ENCODE peak calls at places on chromosomes 12 and 14, in six cellular contexts. One of them, this sample, is unnamed.

GRCh38 chr12:58509116-58509885 is 411.0 kb downstream of the LRIG3 start:
- DNase-seq in NB4: peak; percentile 7
- DNase-seq in pancreas: no peak
- DNase-seq in naive thymus-derived CD4-positive, alpha-beta T cell: no peak
- DNase-seq in tibial artery: no peak
- DNase-seq in uterus: no peak
- DNase-seq in this sample: no peak

GRCh38 chr12:58405363-58405762 is 464.0 kb downstream of the ATP23 start:
- DNase-seq in naive thymus-derived CD4-positive, alpha-beta T cell: no peak
- DNase-seq in NB4: no peak
- DNase-seq in uterus: no peak
- DNase-seq in pancreas: no peak
- DNase-seq in tibial artery: no peak
- DNase-seq in this sample: no peak

GRCh38 chr14:51219473-51220448 is 20.3 kb upstream of the TMX1 start:
- DNase-seq in pancreas: no peak
- DNase-seq in tibial artery: no peak
- DNase-seq in naive thymus-derived CD4-positive, alpha-beta T cell: no peak
- DNase-seq in uterus: peak; percentile 25
- DNase-seq in NB4: peak; percentile 45
- DNase-seq in this sample: no peak

GRCh38 chr14:51929156-51929555 is 60.2 kb upstream of the RTRAF start:
- DNase-seq in uterus: no peak
- DNase-seq in tibial artery: no peak
- DNase-seq in naive thymus-derived CD4-positive, alpha-beta T cell: no peak
- DNase-seq in NB4: no peak
- DNase-seq in pancreas: no peak
- DNase-seq in this sample: no peak

GRCh38 chr14:23663711-23664110 is 27.5 kb downstream of the DHRS2 start:
- DNase-seq in pancreas: no peak
- DNase-seq in uterus: no peak
- DNase-seq in tibial artery: no peak
- DNase-seq in NB4: no peak
- DNase-seq in naive thymus-derived CD4-positive, alpha-beta T cell: no peak
- DNase-seq in this sample: no peak

GRCh38 chr14:35333797-35334743 is 41.9 kb downstream of the PSMA6 start:
- DNase-seq in naive thymus-derived CD4-positive, alpha-beta T cell: no peak
- DNase-seq in uterus: no peak
- DNase-seq in NB4: peak; percentile 53
- DNase-seq in pancreas: no peak
- DNase-seq in tibial artery: no peak
- DNase-seq in this sample: no peak

GRCh38 chr14:66196670-66197069 is 289.5 kb upstream of the CCDC196 start:
- DNase-seq in pancreas: no peak
- DNase-seq in naive thymus-derived CD4-positive, alpha-beta T cell: no peak
- DNase-seq in tibial artery: no peak
- DNase-seq in NB4: no peak
- DNase-seq in uterus: no peak
- DNase-seq in this sample: no peak

GRCh38 chr14:85811340-85811739 is 281.4 kb downstream of the FLRT2 start:
- DNase-seq in naive thymus-derived CD4-positive, alpha-beta T cell: no peak
- DNase-seq in tibial artery: no peak
- DNase-seq in uterus: no peak
- DNase-seq in NB4: no peak
- DNase-seq in pancreas: no peak
- DNase-seq in this sample: no peak

GRCh38 chr12:132577191-132577920 is 33.0 kb downstream of the LRCOL1 start:
- DNase-seq in NB4: no peak
- DNase-seq in tibial artery: no peak
- DNase-seq in naive thymus-derived CD4-positive, alpha-beta T cell: no peak
- DNase-seq in pancreas: peak; percentile 71
- DNase-seq in uterus: no peak
- DNase-seq in this sample: no peak

GRCh38 chr12:7869137-7869536 is 3.6 kb downstream of the SLC2A14 start:
- DNase-seq in pancreas: no peak
- DNase-seq in NB4: peak; percentile 56
- DNase-seq in uterus: no peak
- DNase-seq in naive thymus-derived CD4-positive, alpha-beta T cell: no peak
- DNase-seq in tibial artery: no peak
- DNase-seq in this sample: no peak

GRCh38 chr14:73662439-73663056 is 17.8 kb downstream of the DNAL1 start:
- DNase-seq in pancreas: no peak
- DNase-seq in naive thymus-derived CD4-positive, alpha-beta T cell: no peak
- DNase-seq in NB4: peak; percentile 56
- DNase-seq in uterus: peak; percentile 30
- DNase-seq in tibial artery: peak; percentile 77
- DNase-seq in this sample: peak; percentile 58

GRCh38 chr14:86153480-86153879 is 623.5 kb downstream of the FLRT2 start:
- DNase-seq in pancreas: no peak
- DNase-seq in tibial artery: no peak
- DNase-seq in naive thymus-derived CD4-positive, alpha-beta T cell: no peak
- DNase-seq in uterus: no peak
- DNase-seq in NB4: peak; percentile 4
- DNase-seq in this sample: no peak

GRCh38 chr12:126780343-126780742 is 1486.6 kb upstream of the TMEM132C start:
- DNase-seq in pancreas: no peak
- DNase-seq in naive thymus-derived CD4-positive, alpha-beta T cell: no peak
- DNase-seq in NB4: no peak
- DNase-seq in uterus: no peak
- DNase-seq in tibial artery: no peak
- DNase-seq in this sample: no peak

GRCh38 chr12:76259660-76260389 is 88.4 kb downstream of the BBS10 start:
- DNase-seq in NB4: no peak
- DNase-seq in pancreas: no peak
- DNase-seq in naive thymus-derived CD4-positive, alpha-beta T cell: no peak
- DNase-seq in uterus: no peak
- DNase-seq in tibial artery: no peak
- DNase-seq in this sample: no peak

GRCh38 chr14:23512156-23512555 is 39.4 kb downstream of the ZFHX2 start:
- DNase-seq in NB4: no peak
- DNase-seq in tibial artery: no peak
- DNase-seq in pancreas: no peak
- DNase-seq in uterus: no peak
- DNase-seq in naive thymus-derived CD4-positive, alpha-beta T cell: peak; percentile 40
- DNase-seq in this sample: no peak

GRCh38 chr14:55126932-55127490 is 2.0 kb upstream of the LGALS3 start:
- DNase-seq in NB4: peak; percentile 74
- DNase-seq in naive thymus-derived CD4-positive, alpha-beta T cell: no peak
- DNase-seq in pancreas: no peak
- DNase-seq in tibial artery: no peak
- DNase-seq in uterus: no peak
- DNase-seq in this sample: no peak

GRCh38 chr14:55129086-55129427 is at the start of gene LGALS3:
- DNase-seq in tibial artery: peak; percentile 90
- DNase-seq in NB4: peak; percentile 72
- DNase-seq in uterus: peak; percentile 80
- DNase-seq in pancreas: peak; percentile 85
- DNase-seq in naive thymus-derived CD4-positive, alpha-beta T cell: no peak
- DNase-seq in this sample: no peak

GRCh38 chr14:55127491-55127951 is 1.5 kb upstream of the LGALS3 start:
- DNase-seq in pancreas: no peak
- DNase-seq in uterus: no peak
- DNase-seq in naive thymus-derived CD4-positive, alpha-beta T cell: no peak
- DNase-seq in NB4: peak; percentile 64
- DNase-seq in tibial artery: no peak
- DNase-seq in this sample: no peak

GRCh38 chr14:55129428-55130193 is 559 bp downstream of the LGALS3 start:
- DNase-seq in NB4: peak; percentile 66
- DNase-seq in uterus: peak; percentile 71
- DNase-seq in pancreas: peak; percentile 84
- DNase-seq in tibial artery: peak; percentile 87
- DNase-seq in naive thymus-derived CD4-positive, alpha-beta T cell: peak; percentile 11
- DNase-seq in this sample: no peak

GRCh38 chr14:55128386-55129085 is 516 bp upstream of the LGALS3 start:
- DNase-seq in naive thymus-derived CD4-positive, alpha-beta T cell: no peak
- DNase-seq in tibial artery: no peak
- DNase-seq in pancreas: no peak
- DNase-seq in NB4: no peak
- DNase-seq in uterus: no peak
- DNase-seq in this sample: no peak
- H3K4me3 ChIP-seq in naive thymus-derived CD4-positive, alpha-beta T cell: peak overlapping the region; percentile 19
- H3K4me3 ChIP-seq in tibial artery: peak overlapping the region; percentile 83
- H3K4me3 ChIP-seq in pancreas: peak overlapping the region; percentile 58
- H3K4me3 ChIP-seq in NB4: no peak overlapping the region
- H3K4me3 ChIP-seq in uterus: peak overlapping the region; percentile 82
- H3K4me3 ChIP-seq in this sample: peak overlapping the region; percentile 50

DNA sequence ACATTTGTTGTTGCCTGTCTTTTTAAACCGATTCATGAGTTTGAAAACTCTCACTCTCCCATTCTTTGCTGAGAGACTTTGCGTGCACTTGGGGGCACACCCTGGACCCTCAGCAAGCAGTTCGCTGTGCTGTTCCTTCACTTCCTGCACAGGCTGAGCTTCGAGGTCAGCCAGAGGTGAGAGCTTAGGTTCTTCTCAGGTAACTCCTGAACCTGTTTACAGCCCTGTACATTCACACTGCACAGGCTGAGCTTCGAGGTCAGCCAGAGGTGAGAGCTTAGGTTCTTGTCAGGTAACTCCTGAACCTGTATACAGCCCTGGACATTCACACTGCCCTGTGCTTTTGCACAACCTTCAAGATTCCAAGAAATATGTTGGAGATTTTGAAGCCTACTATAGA is 9.8 kb upstream of the CLECL1 start:
- DNase-seq in uterus: no peak
- DNase-seq in tibial artery: no peak
- DNase-seq in naive thymus-derived CD4-positive, alpha-beta T cell: peak; percentile 68
- DNase-seq in NB4: no peak
- DNase-seq in pancreas: no peak
- DNase-seq in this sample: no peak
- H3K4me3 ChIP-seq in uterus: no peak overlapping the region
- H3K4me3 ChIP-seq in tibial artery: no peak overlapping the region
- H3K4me3 ChIP-seq in naive thymus-derived CD4-positive, alpha-beta T cell: peak overlapping the region; percentile 12
- H3K4me3 ChIP-seq in NB4: no peak overlapping the region
- H3K4me3 ChIP-seq in pancreas: no peak overlapping the region
- H3K4me3 ChIP-seq in this sample: no peak overlapping the region

GRCh38 chr12:122203968-122204828 is 689 bp downstream of the B3GNT4 start:
- DNase-seq in NB4: no peak
- DNase-seq in naive thymus-derived CD4-positive, alpha-beta T cell: no peak
- DNase-seq in uterus: no peak
- DNase-seq in tibial artery: peak; percentile 57
- DNase-seq in pancreas: peak; percentile 74
- DNase-seq in this sample: no peak
- H3K4me3 ChIP-seq in NB4: no peak overlapping the region
- H3K4me3 ChIP-seq in naive thymus-derived CD4-positive, alpha-beta T cell: peak overlapping the region; percentile 68
- H3K4me3 ChIP-seq in uterus: no peak overlapping the region
- H3K4me3 ChIP-seq in tibial artery: peak overlapping the region; percentile 53
- H3K4me3 ChIP-seq in pancreas: peak overlapping the region; percentile 42
- H3K4me3 ChIP-seq in this sample: peak overlapping the region; percentile 65

DNA sequence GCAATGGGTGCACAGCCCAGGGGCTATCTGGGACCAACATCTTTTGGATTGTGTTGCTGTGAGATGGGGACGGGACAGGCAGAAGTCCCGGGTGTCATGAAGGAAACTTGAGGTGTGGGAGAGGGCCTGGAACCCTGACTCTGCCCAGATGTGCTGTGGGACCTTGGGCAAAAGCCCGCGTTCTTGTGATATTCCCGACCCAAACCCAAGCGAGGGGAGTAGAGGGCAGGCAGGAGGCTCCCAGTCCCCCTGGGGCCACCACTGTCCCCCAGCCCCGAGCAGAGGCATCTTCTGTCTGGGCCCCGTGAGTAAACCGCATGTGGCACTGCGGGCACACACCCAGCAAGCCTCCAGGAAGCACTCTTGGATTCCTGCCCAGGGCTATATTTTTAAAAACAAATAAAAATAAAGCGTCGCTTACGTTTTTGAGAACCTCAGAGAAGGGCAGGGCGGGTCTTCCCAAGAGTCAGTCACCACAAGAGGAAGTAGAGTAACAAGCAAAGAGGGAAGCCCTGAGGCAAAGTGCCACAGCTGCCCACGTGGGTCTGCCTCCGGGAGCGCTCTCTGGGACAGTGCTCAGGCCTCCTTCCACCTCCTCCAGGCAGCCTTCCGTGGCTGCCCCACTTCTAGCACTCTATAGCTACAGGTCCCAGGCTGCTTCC is 39.5 kb downstream of the BEGAIN start:
- DNase-seq in naive thymus-derived CD4-positive, alpha-beta T cell: peak; percentile 90
- DNase-seq in pancreas: no peak
- DNase-seq in NB4: peak; percentile 90
- DNase-seq in tibial artery: peak; percentile 77
- DNase-seq in uterus: peak; percentile 79
- DNase-seq in this sample: no peak
- H3K4me3 ChIP-seq in naive thymus-derived CD4-positive, alpha-beta T cell: peak overlapping the region; percentile 50
- H3K4me3 ChIP-seq in pancreas: no peak overlapping the region
- H3K4me3 ChIP-seq in NB4: no peak overlapping the region
- H3K4me3 ChIP-seq in tibial artery: no peak overlapping the region
- H3K4me3 ChIP-seq in uterus: no peak overlapping the region
- H3K4me3 ChIP-seq in this sample: no peak overlapping the region

DNA sequence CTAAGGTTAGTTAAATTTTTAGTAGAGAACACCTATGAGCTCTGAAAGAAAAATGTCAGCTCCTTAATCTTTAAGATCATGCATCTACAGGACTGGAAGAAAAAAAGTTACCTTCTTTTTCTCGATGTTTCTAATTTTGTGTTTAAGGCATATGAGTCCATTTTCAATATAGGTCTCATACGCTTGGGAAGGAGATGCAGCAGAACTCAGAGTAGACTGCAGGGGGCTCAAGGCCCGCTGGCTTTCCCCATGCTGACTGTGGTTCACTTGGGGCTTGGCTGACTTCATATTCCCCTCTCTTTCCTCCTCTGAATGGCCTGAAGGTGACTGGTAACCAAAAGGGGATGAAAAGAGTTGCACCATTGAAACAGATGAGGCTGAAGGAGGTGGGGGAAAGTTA is 1.5 kb downstream of the CAPRIN2 start:
- DNase-seq in naive thymus-derived CD4-positive, alpha-beta T cell: peak; percentile 27
- DNase-seq in uterus: no peak
- DNase-seq in tibial artery: no peak
- DNase-seq in pancreas: no peak
- DNase-seq in NB4: peak; percentile 70
- DNase-seq in this sample: peak; percentile 35
- H3K4me3 ChIP-seq in naive thymus-derived CD4-positive, alpha-beta T cell: no peak overlapping the region
- H3K4me3 ChIP-seq in uterus: no peak overlapping the region
- H3K4me3 ChIP-seq in tibial artery: peak overlapping the region; percentile 96
- H3K4me3 ChIP-seq in pancreas: no peak overlapping the region
- H3K4me3 ChIP-seq in NB4: peak overlapping the region; percentile 73
- H3K4me3 ChIP-seq in this sample: peak overlapping the region; percentile 10

DNA sequence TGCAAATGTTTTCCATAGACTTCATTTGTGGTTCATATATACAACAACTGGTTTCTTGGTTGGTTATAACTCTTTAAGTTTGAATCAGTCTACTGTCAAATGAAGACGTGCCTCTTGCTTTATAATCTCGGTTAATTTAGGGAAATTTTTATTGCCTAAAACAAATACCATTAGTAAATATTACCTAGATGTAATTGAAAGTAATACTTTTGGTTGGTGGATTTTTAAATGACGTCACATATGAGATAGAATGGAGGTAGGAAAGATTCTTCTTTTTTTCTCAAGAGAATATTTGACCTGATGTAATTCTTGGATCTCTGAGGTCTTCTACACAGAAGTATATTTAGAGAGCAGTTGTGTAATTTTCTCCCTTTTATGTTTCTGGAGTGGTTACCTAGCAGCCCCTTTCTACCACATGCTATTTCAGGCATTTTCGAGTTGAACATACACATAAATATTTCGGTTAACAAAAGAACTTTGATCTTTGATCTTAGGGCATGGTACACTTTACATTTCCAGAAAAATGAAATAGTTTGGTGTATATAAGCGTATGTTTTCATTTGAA is 1.7 kb downstream of the ATF7IP start:
- DNase-seq in naive thymus-derived CD4-positive, alpha-beta T cell: peak; percentile 74
- DNase-seq in tibial artery: no peak
- DNase-seq in NB4: peak; percentile 65
- DNase-seq in uterus: no peak
- DNase-seq in pancreas: no peak
- DNase-seq in this sample: no peak
- H3K4me3 ChIP-seq in naive thymus-derived CD4-positive, alpha-beta T cell: peak overlapping the region; percentile 83
- H3K4me3 ChIP-seq in tibial artery: peak overlapping the region; percentile 65
- H3K4me3 ChIP-seq in NB4: peak overlapping the region; percentile 77
- H3K4me3 ChIP-seq in uterus: peak overlapping the region; percentile 77
- H3K4me3 ChIP-seq in pancreas: peak overlapping the region; percentile 27
- H3K4me3 ChIP-seq in this sample: peak overlapping the region; percentile 27

This sample was measured in iPS DF 6.9.